ENCODE peak calls at places on chromosomes 16 and 17, in eight cellular contexts. J is IMR-90, P is neural progenitor cell, T is Karpas-422, S is GM23248, C is endothelial cell of umbilical vein, L is HCT116, H is neuronal stem cell. I is an unnamed sample.

GRCh38 chr16:69555437-69555836 is 10.3 kb upstream of the NFAT5 start:
- DNase-seq in J (no peak), P (no peak), T (no peak), S (no peak), C (no peak), L (no peak), H (no peak), I (no peak)

GRCh38 chr16:2244301-2244700 is 7.1 kb downstream of the ECI1 start:
- DNase-seq in J (no peak), P (peak; percentile 22), T (no peak), S (no peak), C (no peak), L (no peak), H (no peak), I (no peak)

GRCh38 chr17:44628234-44629188 is 27.8 kb upstream of the MEIOC start:
- DNase-seq in J (no peak), P (peak; percentile 96), T (peak; percentile 82), S (no peak), C (peak; percentile 20), L (no peak), H (peak; percentile 88), I (no peak)

GRCh38 chr17:77451271-77451893 is 310.6 kb downstream of the SEC14L1 start:
- DNase-seq in J (peak; percentile 69), P (peak; percentile 97), T (peak; percentile 89), S (peak; percentile 78), C (peak; percentile 71), L (no peak), H (peak; percentile 92), I (no peak)

GRCh38 chr17:45759761-45760160 is 24.4 kb upstream of the CRHR1 start:
- DNase-seq in J (no peak), P (no peak), T (peak; percentile 62), S (no peak), C (no peak), L (peak; percentile 52), H (no peak), I (peak; percentile 12)

GRCh38 chr16:48295493-48296281 is 48.3 kb upstream of the ABCC11 start:
- DNase-seq in J (no peak), P (no peak), T (no peak), S (no peak), C (no peak), L (peak; percentile 12), H (no peak), I (peak; percentile 79)

GRCh38 chr17:12342609-12343248 is 322.1 kb downstream of the MAP2K4 start:
- DNase-seq in J (no peak), P (peak; percentile 64), T (peak; percentile 85), S (peak; percentile 8), C (no peak), L (peak; percentile 8), H (peak; percentile 4), I (peak; percentile 27)

GRCh38 chr17:61431594-61432311 is 20.5 kb upstream of the TBX4 start:
- DNase-seq in J (peak; percentile 76), P (no peak), T (no peak), S (peak; percentile 56), C (no peak), L (no peak), H (no peak), I (no peak)

DNA sequence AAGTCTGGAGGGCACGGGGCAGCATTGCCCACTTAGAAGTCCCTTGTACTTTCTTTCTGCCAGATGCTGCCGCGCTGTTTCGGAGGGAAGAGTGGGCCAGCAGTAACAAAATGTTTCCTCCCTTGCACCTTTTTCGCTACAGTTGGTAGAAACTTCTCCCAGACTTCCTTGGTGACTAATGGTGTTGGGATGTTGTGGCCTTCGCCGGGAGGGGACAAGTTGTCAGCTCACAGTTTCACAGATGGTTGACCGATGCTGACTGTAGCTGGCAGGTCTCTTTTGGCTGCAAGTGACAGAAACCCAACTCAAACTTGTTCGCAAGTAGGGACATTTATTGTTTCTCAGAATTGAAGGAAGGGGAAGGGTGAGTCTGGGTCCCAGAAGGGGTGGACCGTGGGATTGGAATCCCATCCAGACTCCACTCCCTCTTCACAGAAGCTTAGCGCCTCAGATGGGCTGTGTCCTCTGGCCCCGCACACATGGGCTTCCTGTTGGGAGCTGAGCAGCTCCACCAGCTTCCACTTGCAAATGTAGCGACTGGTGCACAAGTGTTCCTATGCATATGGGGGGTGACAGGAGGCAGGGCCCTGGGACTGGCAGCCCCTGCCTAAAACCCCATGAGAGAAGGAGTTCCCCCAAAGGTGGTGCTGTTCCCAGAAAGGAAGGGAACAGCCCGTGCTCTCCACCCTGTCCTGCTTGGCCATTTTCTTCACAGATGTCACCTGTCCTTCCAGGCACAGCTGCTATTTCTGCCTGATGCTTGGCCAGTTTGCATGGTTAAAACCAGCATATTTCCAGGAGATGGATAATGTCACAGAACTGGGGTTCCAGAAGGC is 30.9 kb upstream of the RPRML start:
- DNase-seq in J (no peak), P (no peak), T (no peak), S (no peak), C (no peak), L (no peak), H (no peak), I (peak; percentile 21)
- H3K9ac ChIP-seq in J (no peak overlapping the region), P (no peak overlapping the region), T (no peak overlapping the region), S (no peak overlapping the region), C (no peak overlapping the region), L (no peak overlapping the region), H (no peak overlapping the region), I (no peak overlapping the region)

GRCh38 chr16:84527486-84528269 is 23.2 kb upstream of the MEAK7 start:
- DNase-seq in J (no peak), P (no peak), T (no peak), S (no peak), C (no peak), L (no peak), H (no peak), I (no peak)
- H3K4me3 ChIP-seq in J (no peak overlapping the region), P (no peak overlapping the region), T (no peak overlapping the region), S (no peak overlapping the region), C (no peak overlapping the region), L (no peak overlapping the region), H (no peak overlapping the region), I (no peak overlapping the region)

DNA sequence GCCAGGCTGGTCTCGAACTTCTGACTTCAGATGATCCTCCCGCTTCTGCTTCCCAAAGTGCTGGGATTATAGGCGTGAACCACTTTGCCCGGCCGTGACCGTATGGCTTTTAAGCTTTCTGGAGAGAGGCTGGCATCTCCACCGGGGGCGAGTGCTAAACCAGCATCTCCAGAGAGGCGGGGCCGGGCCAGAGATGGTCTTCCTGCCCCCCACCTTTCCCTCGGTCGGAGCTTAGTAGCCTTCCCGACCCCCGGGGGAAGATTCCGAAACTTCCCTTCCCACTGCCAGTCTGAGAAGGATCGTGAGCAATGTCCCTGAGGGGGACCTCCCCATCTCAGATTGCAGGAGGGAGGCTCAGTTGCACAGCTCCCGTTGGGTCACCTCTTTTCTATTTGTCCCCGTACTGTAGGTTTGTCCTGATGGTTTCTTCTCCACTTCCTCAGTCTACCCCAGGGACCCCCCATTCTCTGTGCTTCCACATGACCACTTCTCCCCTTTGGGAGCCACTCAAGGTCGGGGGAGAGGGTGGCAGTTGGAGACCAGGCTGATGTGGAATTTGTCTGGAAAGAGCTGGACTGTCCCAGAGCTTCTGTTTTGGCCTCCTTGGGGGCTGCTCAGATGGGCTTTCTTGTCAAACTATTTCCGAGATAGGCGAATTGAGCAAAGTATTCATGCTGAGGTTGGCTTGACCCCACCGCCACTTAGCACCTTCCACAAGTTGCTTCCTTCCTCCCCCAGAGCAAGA is 18.2 kb downstream of the IGF2BP1 start:
- DNase-seq in J (no peak), P (no peak), T (no peak), S (no peak), C (no peak), L (no peak), H (no peak), I (no peak)
- H3K9ac ChIP-seq in J (no peak overlapping the region), P (no peak overlapping the region), T (no peak overlapping the region), S (no peak overlapping the region), C (no peak overlapping the region), L (no peak overlapping the region), H (no peak overlapping the region), I (no peak overlapping the region)

GRCh38 chr17:41103896-41104295 is 1.3 kb upstream of the KRTAP4-9 start:
- DNase-seq in J (peak; percentile 34), P (no peak), T (no peak), S (peak; percentile 24), C (no peak), L (no peak), H (no peak), I (peak; percentile 7)
- H3K4me3 ChIP-seq in J (no peak overlapping the region), P (no peak overlapping the region), T (no peak overlapping the region), S (no peak overlapping the region), C (no peak overlapping the region), L (no peak overlapping the region), H (no peak overlapping the region), I (peak overlapping the region; percentile 36)

GRCh38 chr16:26614102-26614864 is 452.4 kb upstream of the C16orf82 start:
- DNase-seq in J (no peak), P (peak; percentile 30), T (no peak), S (no peak), C (no peak), L (no peak), H (no peak), I (no peak)
- H3K9ac ChIP-seq in J (no peak overlapping the region), P (no peak overlapping the region), T (no peak overlapping the region), S (no peak overlapping the region), C (no peak overlapping the region), L (no peak overlapping the region), H (no peak overlapping the region), I (no peak overlapping the region)

DNA sequence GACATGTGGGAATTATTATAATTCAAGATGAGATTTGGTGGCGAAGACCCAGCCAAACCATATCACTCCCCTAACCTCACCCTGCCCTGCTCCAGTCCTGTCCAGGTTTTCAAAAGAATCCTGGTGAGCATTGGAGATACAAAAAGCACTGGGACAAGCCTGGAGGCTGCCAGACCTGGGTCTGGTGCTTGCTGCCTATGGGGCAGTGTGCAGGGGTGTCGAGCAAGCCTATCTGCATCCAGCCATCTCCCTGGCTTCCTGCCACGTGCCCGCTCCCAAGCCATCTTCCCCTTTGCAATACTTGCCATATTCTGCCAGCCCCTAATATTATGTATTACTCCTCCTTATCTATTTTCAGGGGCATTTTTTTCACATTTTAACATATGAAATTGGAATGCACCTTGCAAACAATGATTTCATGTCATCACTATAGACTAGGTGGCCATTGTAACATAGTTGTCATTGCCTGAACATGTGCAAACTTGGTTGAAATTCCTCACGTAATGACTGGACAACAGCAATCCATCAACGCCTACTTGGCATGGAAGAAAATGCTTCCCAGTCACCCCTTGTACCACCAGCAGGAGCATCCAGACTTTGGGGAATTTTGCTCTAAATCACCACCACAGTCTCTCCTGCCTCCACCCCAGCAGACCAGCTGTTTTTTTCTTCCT is 8.1 kb upstream of the KDM8 start:
- DNase-seq in J (no peak), P (no peak), T (no peak), S (no peak), C (no peak), L (no peak), H (no peak), I (no peak)
- H3K4me3 ChIP-seq in J (no peak overlapping the region), P (no peak overlapping the region), T (no peak overlapping the region), S (no peak overlapping the region), C (no peak overlapping the region), L (no peak overlapping the region), H (no peak overlapping the region), I (no peak overlapping the region)

I was measured in PC-3.